ENCODE peak calls at places on chromosomes 2 and 18, in five cellular contexts. K is left ventricle myocardium inferior, F is A549, N is GM12865, U is GM13976. L is an unnamed sample.

GRCh38 chr2:41832218-41832617 is 215.6 kb upstream of the PKDCC start:
- DNase-seq in K (no peak), F (no peak), N (no peak), U (no peak), L (no peak)

GRCh38 chr2:103525757-103526156 is 763.9 kb downstream of the TMEM182 start:
- DNase-seq in K (no peak), F (no peak), N (no peak), U (no peak), L (no peak)

GRCh38 chr2:104834431-104834830 is 19.5 kb upstream of the POU3F3 start:
- DNase-seq in K (no peak), F (no peak), N (no peak), U (no peak), L (no peak)

GRCh38 chr2:17713291-17713690 is 40.3 kb downstream of the SMC6 start:
- DNase-seq in K (no peak), F (no peak), N (no peak), U (no peak), L (no peak)

GRCh38 chr18:35672897-35673296 is 91.4 kb downstream of the GALNT1 start:
- DNase-seq in K (no peak), F (no peak), N (no peak), U (no peak), L (no peak)

GRCh38 chr2:233821709-233822100 is 32.6 kb downstream of the HJURP start:
- DNase-seq in K (no peak), F (no peak), N (no peak), U (no peak), L (no peak)

GRCh38 chr2:216539791-216540241 is 41.2 kb downstream of the RPL37A start:
- DNase-seq in K (peak), F (peak), N (peak), U (peak), L (peak)

GRCh38 chr18:3151379-3152264 is 68.1 kb downstream of the MYOM1 start:
- DNase-seq in K (no peak), F (peak), N (peak), U (peak), L (no peak)

GRCh38 chr18:28637897-28638296 is 461.0 kb upstream of the CDH2 start:
- DNase-seq in K (no peak), F (no peak), N (no peak), U (no peak), L (no peak)

GRCh38 chr18:57743008-57743407 is 60.1 kb downstream of the ATP8B1 start:
- DNase-seq in K (no peak), F (no peak), N (no peak), U (no peak), L (no peak)

GRCh38 chr2:194539436-194539835 is 1117.6 kb upstream of the SLC39A10 start:
- DNase-seq in K (no peak), F (no peak), N (no peak), U (no peak), L (no peak)

GRCh38 chr2:162067596-162067995 is 6.4 kb downstream of the DPP4 start:
- DNase-seq in K (no peak), F (no peak), N (no peak), U (no peak), L (no peak)

GRCh38 chr2:134705861-134706586 is 12.8 kb downstream of the TMEM163 start:
- DNase-seq in K (no peak), F (no peak), N (no peak), U (no peak), L (no peak)

GRCh38 chr2:75450068-75450467 is 110.7 kb downstream of the EVA1A start:
- DNase-seq in K (no peak), F (no peak), N (no peak), U (no peak), L (no peak)

GRCh38 chr2:62603154-62603712 is 97.2 kb upstream of the TMEM17 start:
- DNase-seq in K (no peak), F (no peak), N (no peak), U (no peak), L (no peak)

GRCh38 chr18:60003610-60004185 is 103.9 kb downstream of the PMAIP1 start:
- DNase-seq in K (no peak), F (no peak), N (no peak), U (no peak), L (no peak)

GRCh38 chr2:189347540-189347939 is 93.7 kb upstream of the WDR75 start:
- DNase-seq in K (no peak), F (peak), N (peak), U (peak), L (peak)

GRCh38 chr2:151860613-151861146 is 32.5 kb upstream of the ARL5A start:
- DNase-seq in K (no peak), F (no peak), N (no peak), U (no peak), L (no peak)

GRCh38 chr2:9668686-9669338 is 38.0 kb upstream of the YWHAQ start:
- DNase-seq in K (no peak), F (no peak), N (no peak), U (no peak), L (no peak)

DNA sequence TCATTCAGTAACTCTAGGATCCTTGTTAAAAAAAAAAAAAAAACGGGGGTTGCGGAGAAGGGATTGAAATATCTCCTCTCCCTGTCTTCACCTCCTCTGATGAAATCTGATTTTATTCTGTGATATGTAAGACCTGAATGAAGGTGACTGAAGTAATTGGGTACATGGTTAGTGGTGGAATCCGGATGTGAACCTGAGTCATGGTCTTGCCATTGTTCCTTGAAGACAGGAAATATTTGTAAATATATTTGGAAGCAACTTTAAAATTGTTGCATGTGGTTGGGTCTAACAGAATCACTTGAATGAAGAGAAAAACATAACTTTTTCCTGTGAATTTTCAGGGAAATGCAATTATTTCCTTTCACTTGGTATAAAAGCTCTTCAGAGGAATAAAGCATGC is 3.0 kb upstream of the IL1A start:
- DNase-seq in K (no peak), F (no peak), N (no peak), U (no peak), L (no peak)
- TF ChIP-seq CTCF in K (no peak), F (no peak), N (no peak), U (no peak), L (no peak)

GRCh38 chr2:220159738-220160137 is 532.3 kb downstream of the SLC4A3 start:
- DNase-seq in K (no peak), F (no peak), N (no peak), U (no peak), L (no peak)

GRCh38 chr2:220157312-220157711 is 529.9 kb downstream of the SLC4A3 start:
- DNase-seq in K (no peak), F (no peak), N (no peak), U (no peak), L (no peak)

GRCh38 chr2:220152281-220152680 is 524.9 kb downstream of the SLC4A3 start:
- DNase-seq in K (no peak), F (no peak), N (no peak), U (no peak), L (no peak)

GRCh38 chr2:220148849-220149248 is 521.4 kb downstream of the SLC4A3 start:
- DNase-seq in K (no peak), F (no peak), N (no peak), U (no peak), L (no peak)

DNA sequence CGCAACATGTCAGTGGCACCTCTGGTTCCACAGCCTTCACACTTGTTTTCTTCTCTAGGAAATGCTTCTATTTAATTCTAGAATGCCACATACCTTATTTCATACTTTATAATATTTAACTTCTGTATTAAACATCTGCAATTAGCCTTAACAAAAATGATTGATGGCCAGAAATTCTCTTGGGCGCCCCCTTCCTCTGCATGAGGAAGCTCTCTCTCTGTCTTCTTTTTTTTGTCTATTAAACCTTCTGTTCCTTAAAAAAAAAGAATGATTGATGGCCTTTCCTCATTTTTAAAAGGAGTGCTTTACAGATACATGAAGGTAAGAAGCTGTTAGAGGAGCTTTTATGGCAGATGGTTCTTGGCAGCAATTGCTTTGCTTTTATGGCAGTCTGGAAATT is 526.8 kb downstream of the SLC4A3 start:
- DNase-seq in K (no peak), F (no peak), N (no peak), U (no peak), L (no peak)
- TF ChIP-seq CTCF in K (no peak), F (peak), N (no peak), U (no peak), L (no peak)

GRCh38 chr2:43020296-43020695 is 206.1 kb downstream of the ZFP36L2 start:
- DNase-seq in K (no peak), F (no peak), N (no peak), U (no peak), L (no peak)

GRCh38 chr2:43022896-43023295 is 203.5 kb downstream of the ZFP36L2 start:
- DNase-seq in K (no peak), F (no peak), N (no peak), U (no peak), L (no peak)

GRCh38 chr2:43020990-43021677 is 205.3 kb downstream of the ZFP36L2 start:
- DNase-seq in K (no peak), F (no peak), N (no peak), U (no peak), L (no peak)

GRCh38 chr2:43023791-43024514 is 202.5 kb downstream of the ZFP36L2 start:
- DNase-seq in K (no peak), F (no peak), N (no peak), U (no peak), L (no peak)

GRCh38 chr2:43021791-43022500 is 204.5 kb downstream of the ZFP36L2 start:
- DNase-seq in K (no peak), F (no peak), N (no peak), U (no peak), L (no peak)
- TF ChIP-seq CTCF in K (no peak), F (no peak), N (peak), U (no peak), L (no peak)

GRCh38 chr2:84458436-84459027 is 548 bp downstream of the SUCLG1 start:
- DNase-seq in K (no peak), F (peak), N (peak), U (peak), L (peak)

GRCh38 chr2:84461310-84461709 is 2.2 kb upstream of the SUCLG1 start:
- DNase-seq in K (no peak), F (no peak), N (no peak), U (no peak), L (no peak)

GRCh38 chr2:84454581-84454980 is 4.5 kb downstream of the SUCLG1 start:
- DNase-seq in K (no peak), F (no peak), N (no peak), U (no peak), L (no peak)

GRCh38 chr2:84459944-84460429 is 907 bp upstream of the SUCLG1 start:
- DNase-seq in K (no peak), F (no peak), N (no peak), U (no peak), L (no peak)

DNA sequence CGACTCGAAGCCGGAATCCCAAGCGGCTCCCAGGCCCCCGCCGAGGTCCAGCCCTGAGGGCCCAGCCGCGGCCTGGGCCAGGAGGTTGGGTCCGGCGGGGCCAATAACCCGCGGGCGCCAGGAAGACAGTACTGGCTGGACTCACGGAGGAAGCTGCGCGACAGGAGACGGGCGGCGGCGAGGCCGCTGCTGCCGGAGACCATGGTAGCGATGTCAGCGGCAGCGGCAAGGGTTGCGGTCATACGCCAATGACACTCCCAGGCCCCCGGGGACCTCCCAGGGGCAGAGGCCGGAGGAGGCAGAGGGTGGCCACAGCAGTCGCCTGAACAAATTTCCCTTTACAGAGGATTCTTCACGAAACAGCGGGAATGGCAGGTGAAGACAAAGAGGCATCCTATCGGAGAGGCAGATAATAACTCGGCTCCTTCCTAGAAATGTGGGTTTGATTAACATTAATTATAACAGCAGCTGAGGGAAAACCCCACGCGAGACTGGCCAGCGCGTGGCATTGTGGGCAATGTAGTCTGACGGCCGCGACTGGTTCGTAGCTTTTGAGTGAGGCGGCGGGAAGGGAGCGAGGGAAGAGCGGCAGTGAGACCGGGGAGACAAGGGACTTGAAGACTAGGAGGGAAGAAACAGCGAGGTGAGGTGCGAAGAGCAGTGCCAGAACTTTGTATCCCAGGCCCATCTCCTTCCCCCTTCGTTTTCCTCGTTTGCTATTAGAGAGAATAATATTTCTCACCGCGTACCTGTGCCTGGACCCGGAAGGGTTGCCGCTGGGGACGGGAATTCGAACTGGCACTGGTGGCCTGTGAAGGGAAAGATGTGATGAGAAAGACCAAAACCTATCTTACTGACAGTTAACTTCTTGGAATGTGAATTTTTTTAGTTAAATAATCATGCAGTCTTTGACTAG is at the start of gene SUCLG1:
- DNase-seq in K (peak), F (peak), N (peak), U (peak), L (peak)
- TF ChIP-seq CTCF in K (no peak), F (no peak), N (no peak), U (no peak), L (no peak)